ENCODE peak calls at places on chromosomes 2 and 18, in eight cellular contexts. One of them, this sample, is unnamed.

GRCh38 chr2:36290306-36290705 is 65.3 kb upstream of the CRIM1 start:
- DNase-seq in tibial artery: no peak
- DNase-seq in neural crest cell: no peak
- DNase-seq in pancreas: no peak
- DNase-seq in HCT116: no peak
- DNase-seq in AG09319: no peak
- DNase-seq in HepG2: no peak
- DNase-seq in choroid plexus epithelial cell: no peak
- DNase-seq in this sample: no peak

GRCh38 chr2:235983016-235983415 is 185.2 kb downstream of the GBX2 start:
- DNase-seq in HCT116: no peak
- DNase-seq in tibial artery: no peak
- DNase-seq in HepG2: no peak
- DNase-seq in neural crest cell: no peak
- DNase-seq in pancreas: no peak
- DNase-seq in choroid plexus epithelial cell: no peak
- DNase-seq in AG09319: no peak
- DNase-seq in this sample: no peak

GRCh38 chr2:45993476-45993991 is 303.7 kb upstream of the EPAS1 start:
- DNase-seq in pancreas: peak; percentile 73
- DNase-seq in HepG2: peak; percentile 78
- DNase-seq in AG09319: peak; percentile 66
- DNase-seq in HCT116: peak; percentile 64
- DNase-seq in tibial artery: peak; percentile 79
- DNase-seq in neural crest cell: peak; percentile 61
- DNase-seq in choroid plexus epithelial cell: peak; percentile 93
- DNase-seq in this sample: peak; percentile 70

GRCh38 chr2:45626387-45627010 is 15.4 kb upstream of the SRBD1 start:
- DNase-seq in HCT116: no peak
- DNase-seq in HepG2: no peak
- DNase-seq in neural crest cell: no peak
- DNase-seq in tibial artery: no peak
- DNase-seq in AG09319: no peak
- DNase-seq in choroid plexus epithelial cell: no peak
- DNase-seq in pancreas: peak; percentile 58
- DNase-seq in this sample: no peak

GRCh38 chr2:31138037-31138962 is at the start of gene GALNT14:
- DNase-seq in HepG2: no peak
- DNase-seq in tibial artery: peak; percentile 68
- DNase-seq in choroid plexus epithelial cell: peak; percentile 26
- DNase-seq in neural crest cell: peak; percentile 55
- DNase-seq in pancreas: peak; percentile 69
- DNase-seq in AG09319: peak; percentile 45
- DNase-seq in HCT116: no peak
- DNase-seq in this sample: peak; percentile 93

GRCh38 chr2:61633250-61633649 is 95.1 kb upstream of the XPO1 start:
- DNase-seq in pancreas: no peak
- DNase-seq in neural crest cell: no peak
- DNase-seq in AG09319: no peak
- DNase-seq in HepG2: no peak
- DNase-seq in tibial artery: no peak
- DNase-seq in HCT116: no peak
- DNase-seq in choroid plexus epithelial cell: no peak
- DNase-seq in this sample: no peak

GRCh38 chr18:10114727-10115463 is 201.1 kb downstream of the VAPA start:
- DNase-seq in HCT116: no peak
- DNase-seq in neural crest cell: no peak
- DNase-seq in choroid plexus epithelial cell: no peak
- DNase-seq in pancreas: no peak
- DNase-seq in HepG2: no peak
- DNase-seq in tibial artery: no peak
- DNase-seq in AG09319: no peak
- DNase-seq in this sample: no peak

GRCh38 chr18:8609711-8610441 is 639 bp downstream of the RAB12 start:
- DNase-seq in neural crest cell: peak; percentile 10
- DNase-seq in AG09319: no peak
- DNase-seq in HepG2: no peak
- DNase-seq in pancreas: no peak
- DNase-seq in HCT116: no peak
- DNase-seq in tibial artery: no peak
- DNase-seq in choroid plexus epithelial cell: no peak
- DNase-seq in this sample: peak; percentile 10

GRCh38 chr2:185385157-185385556 is 353.4 kb upstream of the FSIP2 start:
- DNase-seq in choroid plexus epithelial cell: no peak
- DNase-seq in neural crest cell: no peak
- DNase-seq in HepG2: no peak
- DNase-seq in AG09319: no peak
- DNase-seq in tibial artery: no peak
- DNase-seq in pancreas: no peak
- DNase-seq in HCT116: no peak
- DNase-seq in this sample: no peak

GRCh38 chr18:58867281-58867961 is 2.7 kb downstream of the ZNF532 start:
- DNase-seq in tibial artery: peak; percentile 62
- DNase-seq in HCT116: no peak
- DNase-seq in neural crest cell: no peak
- DNase-seq in pancreas: no peak
- DNase-seq in choroid plexus epithelial cell: peak; percentile 57
- DNase-seq in AG09319: no peak
- DNase-seq in HepG2: no peak
- DNase-seq in this sample: no peak

GRCh38 chr18:57644540-57644939 is 22.9 kb upstream of the NARS1 start:
- DNase-seq in choroid plexus epithelial cell: peak; percentile 66
- DNase-seq in pancreas: no peak
- DNase-seq in tibial artery: no peak
- DNase-seq in AG09319: no peak
- DNase-seq in neural crest cell: no peak
- DNase-seq in HCT116: no peak
- DNase-seq in HepG2: no peak
- DNase-seq in this sample: no peak

GRCh38 chr2:210558708-210559107 is 2.3 kb downstream of the CPS1 start:
- DNase-seq in HepG2: no peak
- DNase-seq in choroid plexus epithelial cell: peak; percentile 66
- DNase-seq in tibial artery: no peak
- DNase-seq in AG09319: no peak
- DNase-seq in neural crest cell: no peak
- DNase-seq in pancreas: no peak
- DNase-seq in HCT116: no peak
- DNase-seq in this sample: peak; percentile 11

GRCh38 chr2:24565537-24565936 is 74.5 kb downstream of the NCOA1 start:
- DNase-seq in AG09319: no peak
- DNase-seq in choroid plexus epithelial cell: no peak
- DNase-seq in tibial artery: no peak
- DNase-seq in HCT116: no peak
- DNase-seq in neural crest cell: no peak
- DNase-seq in HepG2: no peak
- DNase-seq in pancreas: no peak
- DNase-seq in this sample: no peak
- TF ChIP-seq CTCF in AG09319: no peak
- TF ChIP-seq CTCF in choroid plexus epithelial cell: no peak
- TF ChIP-seq CTCF in tibial artery: no peak
- TF ChIP-seq CTCF in HCT116: no peak
- TF ChIP-seq CTCF in neural crest cell: no peak
- TF ChIP-seq CTCF in HepG2: no peak
- TF ChIP-seq CTCF in pancreas: no peak
- TF ChIP-seq CTCF in this sample: no peak

GRCh38 chr2:12032421-12032820 is 286.0 kb downstream of the LPIN1 start:
- DNase-seq in pancreas: no peak
- DNase-seq in HepG2: no peak
- DNase-seq in AG09319: no peak
- DNase-seq in HCT116: no peak
- DNase-seq in tibial artery: no peak
- DNase-seq in neural crest cell: no peak
- DNase-seq in choroid plexus epithelial cell: peak; percentile 38
- DNase-seq in this sample: no peak
- TF ChIP-seq CTCF in pancreas: no peak
- TF ChIP-seq CTCF in HepG2: no peak
- TF ChIP-seq CTCF in AG09319: no peak
- TF ChIP-seq CTCF in HCT116: no peak
- TF ChIP-seq CTCF in tibial artery: no peak
- TF ChIP-seq CTCF in neural crest cell: no peak
- TF ChIP-seq CTCF in choroid plexus epithelial cell: peak; percentile 17
- TF ChIP-seq CTCF in this sample: no peak

DNA sequence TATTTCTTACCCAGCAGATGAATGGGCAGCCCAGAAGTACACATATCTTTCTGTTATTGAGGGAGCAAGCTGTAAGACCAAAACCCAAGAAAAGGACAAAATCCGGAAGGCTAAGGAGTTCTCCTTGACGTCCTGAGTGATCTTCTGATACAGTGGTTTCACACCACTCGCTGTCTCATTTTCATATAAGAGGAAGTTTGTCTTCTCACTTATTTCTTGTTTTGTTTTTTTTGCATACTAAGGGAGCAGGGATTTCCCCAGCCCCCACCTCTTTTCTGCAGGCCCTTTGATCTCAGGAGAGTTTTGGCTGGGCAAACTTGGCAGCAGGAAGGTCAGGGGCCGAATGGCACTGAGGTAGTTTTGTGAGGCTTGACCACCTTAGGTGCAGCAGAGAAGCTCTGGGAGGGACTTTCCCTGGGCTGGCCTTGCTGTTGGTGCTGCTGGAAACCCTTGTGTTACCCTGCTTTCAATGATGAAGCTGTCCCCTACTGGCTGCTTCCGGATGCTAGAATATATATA is 13.3 kb downstream of the CHRNA1 start:
- DNase-seq in HCT116: no peak
- DNase-seq in HepG2: no peak
- DNase-seq in neural crest cell: no peak
- DNase-seq in choroid plexus epithelial cell: no peak
- DNase-seq in AG09319: no peak
- DNase-seq in tibial artery: no peak
- DNase-seq in pancreas: no peak
- DNase-seq in this sample: no peak
- TF ChIP-seq CTCF in HCT116: no peak
- TF ChIP-seq CTCF in HepG2: no peak
- TF ChIP-seq CTCF in neural crest cell: no peak
- TF ChIP-seq CTCF in choroid plexus epithelial cell: no peak
- TF ChIP-seq CTCF in AG09319: no peak
- TF ChIP-seq CTCF in tibial artery: no peak
- TF ChIP-seq CTCF in pancreas: no peak
- TF ChIP-seq CTCF in this sample: no peak

GRCh38 chr2:172086349-172087190 is 1.3 kb downstream of the DLX1 start:
- DNase-seq in tibial artery: no peak
- DNase-seq in HepG2: peak; percentile 55
- DNase-seq in AG09319: no peak
- DNase-seq in neural crest cell: peak; percentile 30
- DNase-seq in choroid plexus epithelial cell: no peak
- DNase-seq in HCT116: no peak
- DNase-seq in pancreas: no peak
- DNase-seq in this sample: peak; percentile 56
- TF ChIP-seq CTCF in tibial artery: no peak
- TF ChIP-seq CTCF in HepG2: peak; percentile 34
- TF ChIP-seq CTCF in AG09319: no peak
- TF ChIP-seq CTCF in neural crest cell: peak; percentile 47
- TF ChIP-seq CTCF in choroid plexus epithelial cell: peak; percentile 16
- TF ChIP-seq CTCF in HCT116: no peak
- TF ChIP-seq CTCF in pancreas: no peak
- TF ChIP-seq CTCF in this sample: peak; percentile 36

GRCh38 chr2:105134076-105134475 is 96.2 kb downstream of the MRPS9 start:
- DNase-seq in choroid plexus epithelial cell: no peak
- DNase-seq in pancreas: no peak
- DNase-seq in HepG2: no peak
- DNase-seq in HCT116: no peak
- DNase-seq in AG09319: no peak
- DNase-seq in tibial artery: no peak
- DNase-seq in neural crest cell: no peak
- DNase-seq in this sample: no peak
- TF ChIP-seq CTCF in choroid plexus epithelial cell: no peak
- TF ChIP-seq CTCF in pancreas: no peak
- TF ChIP-seq CTCF in HepG2: no peak
- TF ChIP-seq CTCF in HCT116: no peak
- TF ChIP-seq CTCF in AG09319: no peak
- TF ChIP-seq CTCF in tibial artery: no peak
- TF ChIP-seq CTCF in neural crest cell: no peak
- TF ChIP-seq CTCF in this sample: no peak

GRCh38 chr2:16429002-16429401 is 236.6 kb downstream of the CYRIA start:
- DNase-seq in pancreas: no peak
- DNase-seq in neural crest cell: no peak
- DNase-seq in HepG2: no peak
- DNase-seq in tibial artery: no peak
- DNase-seq in HCT116: no peak
- DNase-seq in AG09319: no peak
- DNase-seq in choroid plexus epithelial cell: no peak
- DNase-seq in this sample: no peak

GRCh38 chr2:16425462-16426336 is 239.9 kb downstream of the CYRIA start:
- DNase-seq in HCT116: no peak
- DNase-seq in choroid plexus epithelial cell: no peak
- DNase-seq in pancreas: peak; percentile 88
- DNase-seq in tibial artery: no peak
- DNase-seq in HepG2: peak; percentile 95
- DNase-seq in neural crest cell: no peak
- DNase-seq in AG09319: no peak
- DNase-seq in this sample: peak; percentile 79

GRCh38 chr2:16429431-16429830 is 236.2 kb downstream of the CYRIA start:
- DNase-seq in choroid plexus epithelial cell: no peak
- DNase-seq in AG09319: no peak
- DNase-seq in tibial artery: no peak
- DNase-seq in HepG2: peak; percentile 37
- DNase-seq in pancreas: no peak
- DNase-seq in HCT116: no peak
- DNase-seq in neural crest cell: no peak
- DNase-seq in this sample: no peak
- TF ChIP-seq CTCF in choroid plexus epithelial cell: no peak
- TF ChIP-seq CTCF in AG09319: no peak
- TF ChIP-seq CTCF in tibial artery: no peak
- TF ChIP-seq CTCF in HepG2: no peak
- TF ChIP-seq CTCF in pancreas: no peak
- TF ChIP-seq CTCF in HCT116: no peak
- TF ChIP-seq CTCF in neural crest cell: no peak
- TF ChIP-seq CTCF in this sample: no peak

GRCh38 chr2:197307236-197307932 is 3.2 kb downstream of the ANKRD44 start:
- DNase-seq in tibial artery: no peak
- DNase-seq in choroid plexus epithelial cell: no peak
- DNase-seq in neural crest cell: no peak
- DNase-seq in HepG2: no peak
- DNase-seq in pancreas: no peak
- DNase-seq in AG09319: no peak
- DNase-seq in HCT116: no peak
- DNase-seq in this sample: no peak
- TF ChIP-seq CTCF in tibial artery: no peak
- TF ChIP-seq CTCF in choroid plexus epithelial cell: peak; percentile 8
- TF ChIP-seq CTCF in neural crest cell: no peak
- TF ChIP-seq CTCF in HepG2: no peak
- TF ChIP-seq CTCF in pancreas: no peak
- TF ChIP-seq CTCF in AG09319: no peak
- TF ChIP-seq CTCF in HCT116: peak; percentile 11
- TF ChIP-seq CTCF in this sample: no peak

This sample was measured in Calu3.